ENCODE peak calls at places on chromosomes 4 and X, in ten cellular contexts. One of them, this sample, is unnamed.

GRCh38 chr4:186820371-186820990 is 96.8 kb upstream of the FAT1 start:
- DNase-seq in mesothelial cell of epicardium: peak
- DNase-seq in psoas muscle: peak
- DNase-seq in CD8-positive, alpha-beta T cell: no peak
- DNase-seq in vagina: no peak
- DNase-seq in esophagus squamous epithelium: no peak
- DNase-seq in GM20000: no peak
- DNase-seq in lower leg skin: no peak
- DNase-seq in body of pancreas: no peak
- DNase-seq in colonic mucosa: peak
- DNase-seq in this sample: no peak

GRCh38 chr4:96102541-96103018 is 262.7 kb downstream of the PDHA2 start:
- DNase-seq in GM20000: no peak
- DNase-seq in lower leg skin: no peak
- DNase-seq in CD8-positive, alpha-beta T cell: no peak
- DNase-seq in colonic mucosa: no peak
- DNase-seq in psoas muscle: no peak
- DNase-seq in esophagus squamous epithelium: no peak
- DNase-seq in vagina: no peak
- DNase-seq in mesothelial cell of epicardium: no peak
- DNase-seq in body of pancreas: no peak
- DNase-seq in this sample: no peak

GRCh38 chr4:41426523-41426922 is 111.4 kb upstream of the LIMCH1 start:
- DNase-seq in GM20000: no peak
- DNase-seq in body of pancreas: no peak
- DNase-seq in psoas muscle: no peak
- DNase-seq in vagina: no peak
- DNase-seq in lower leg skin: no peak
- DNase-seq in mesothelial cell of epicardium: no peak
- DNase-seq in CD8-positive, alpha-beta T cell: no peak
- DNase-seq in colonic mucosa: no peak
- DNase-seq in esophagus squamous epithelium: no peak
- DNase-seq in this sample: no peak

GRCh38 chrX:38985375-38985774 is 184.1 kb downstream of the MID1IP1 start:
- DNase-seq in colonic mucosa: no peak
- DNase-seq in psoas muscle: no peak
- DNase-seq in GM20000: peak
- DNase-seq in esophagus squamous epithelium: no peak
- DNase-seq in body of pancreas: no peak
- DNase-seq in mesothelial cell of epicardium: no peak
- DNase-seq in lower leg skin: no peak
- DNase-seq in CD8-positive, alpha-beta T cell: no peak
- DNase-seq in vagina: no peak
- DNase-seq in this sample: no peak

GRCh38 chr4:167359711-167360110 is 125.4 kb upstream of the SPOCK3 start:
- DNase-seq in psoas muscle: no peak
- DNase-seq in body of pancreas: no peak
- DNase-seq in CD8-positive, alpha-beta T cell: no peak
- DNase-seq in GM20000: no peak
- DNase-seq in colonic mucosa: no peak
- DNase-seq in mesothelial cell of epicardium: no peak
- DNase-seq in lower leg skin: no peak
- DNase-seq in esophagus squamous epithelium: no peak
- DNase-seq in vagina: no peak
- DNase-seq in this sample: no peak

GRCh38 chr4:90071289-90072235 is 55.6 kb upstream of the CCSER1 start:
- DNase-seq in GM20000: no peak
- DNase-seq in esophagus squamous epithelium: no peak
- DNase-seq in psoas muscle: no peak
- DNase-seq in lower leg skin: no peak
- DNase-seq in mesothelial cell of epicardium: no peak
- DNase-seq in CD8-positive, alpha-beta T cell: no peak
- DNase-seq in body of pancreas: no peak
- DNase-seq in colonic mucosa: no peak
- DNase-seq in vagina: no peak
- DNase-seq in this sample: no peak

GRCh38 chrX:69109706-69110635 is 55.3 kb downstream of the PJA1 start:
- DNase-seq in body of pancreas: no peak
- DNase-seq in lower leg skin: peak
- DNase-seq in psoas muscle: no peak
- DNase-seq in colonic mucosa: no peak
- DNase-seq in vagina: no peak
- DNase-seq in CD8-positive, alpha-beta T cell: no peak
- DNase-seq in esophagus squamous epithelium: no peak
- DNase-seq in mesothelial cell of epicardium: no peak
- DNase-seq in GM20000: no peak
- DNase-seq in this sample: no peak

GRCh38 chr4:112379306-112379705 is 82.1 kb downstream of the ALPK1 start:
- DNase-seq in GM20000: no peak
- DNase-seq in mesothelial cell of epicardium: no peak
- DNase-seq in lower leg skin: no peak
- DNase-seq in esophagus squamous epithelium: no peak
- DNase-seq in body of pancreas: no peak
- DNase-seq in vagina: no peak
- DNase-seq in CD8-positive, alpha-beta T cell: no peak
- DNase-seq in colonic mucosa: no peak
- DNase-seq in psoas muscle: no peak
- DNase-seq in this sample: no peak

GRCh38 chr4:54585321-54586000 is 72.3 kb upstream of the KIT start:
- DNase-seq in body of pancreas: no peak
- DNase-seq in GM20000: no peak
- DNase-seq in esophagus squamous epithelium: no peak
- DNase-seq in lower leg skin: no peak
- DNase-seq in mesothelial cell of epicardium: no peak
- DNase-seq in CD8-positive, alpha-beta T cell: no peak
- DNase-seq in vagina: no peak
- DNase-seq in colonic mucosa: no peak
- DNase-seq in psoas muscle: no peak
- DNase-seq in this sample: no peak

GRCh38 chr4:128596115-128596514 is 213.4 kb upstream of the JADE1 start:
- DNase-seq in colonic mucosa: no peak
- DNase-seq in esophagus squamous epithelium: no peak
- DNase-seq in lower leg skin: no peak
- DNase-seq in body of pancreas: peak
- DNase-seq in mesothelial cell of epicardium: no peak
- DNase-seq in psoas muscle: no peak
- DNase-seq in GM20000: no peak
- DNase-seq in vagina: no peak
- DNase-seq in CD8-positive, alpha-beta T cell: no peak
- DNase-seq in this sample: no peak

GRCh38 chr4:112853662-112854256 is 195.7 kb upstream of the ANK2 start:
- DNase-seq in esophagus squamous epithelium: no peak
- DNase-seq in lower leg skin: no peak
- DNase-seq in body of pancreas: no peak
- DNase-seq in vagina: no peak
- DNase-seq in mesothelial cell of epicardium: no peak
- DNase-seq in colonic mucosa: no peak
- DNase-seq in GM20000: no peak
- DNase-seq in CD8-positive, alpha-beta T cell: no peak
- DNase-seq in psoas muscle: no peak
- DNase-seq in this sample: no peak

GRCh38 chr4:164188236-164188635 is 565.7 kb upstream of the SMIM31 start:
- DNase-seq in mesothelial cell of epicardium: no peak
- DNase-seq in vagina: no peak
- DNase-seq in esophagus squamous epithelium: no peak
- DNase-seq in psoas muscle: no peak
- DNase-seq in CD8-positive, alpha-beta T cell: no peak
- DNase-seq in lower leg skin: no peak
- DNase-seq in colonic mucosa: no peak
- DNase-seq in GM20000: no peak
- DNase-seq in body of pancreas: no peak
- DNase-seq in this sample: no peak

GRCh38 chr4:130071746-130072145 is 975.8 kb downstream of the C4orf33 start:
- DNase-seq in mesothelial cell of epicardium: no peak
- DNase-seq in GM20000: no peak
- DNase-seq in CD8-positive, alpha-beta T cell: no peak
- DNase-seq in colonic mucosa: no peak
- DNase-seq in body of pancreas: no peak
- DNase-seq in vagina: no peak
- DNase-seq in esophagus squamous epithelium: no peak
- DNase-seq in psoas muscle: no peak
- DNase-seq in lower leg skin: no peak
- DNase-seq in this sample: no peak

GRCh38 chrX:97021680-97022079 is 138.0 kb downstream of the RPA4 start:
- DNase-seq in psoas muscle: no peak
- DNase-seq in body of pancreas: no peak
- DNase-seq in colonic mucosa: no peak
- DNase-seq in CD8-positive, alpha-beta T cell: no peak
- DNase-seq in mesothelial cell of epicardium: no peak
- DNase-seq in lower leg skin: no peak
- DNase-seq in GM20000: no peak
- DNase-seq in vagina: no peak
- DNase-seq in esophagus squamous epithelium: no peak
- DNase-seq in this sample: no peak

GRCh38 chr4:169051936-169052335 is 41.9 kb upstream of the CBR4 start:
- DNase-seq in vagina: no peak
- DNase-seq in mesothelial cell of epicardium: no peak
- DNase-seq in body of pancreas: peak
- DNase-seq in GM20000: no peak
- DNase-seq in colonic mucosa: no peak
- DNase-seq in lower leg skin: no peak
- DNase-seq in psoas muscle: no peak
- DNase-seq in CD8-positive, alpha-beta T cell: no peak
- DNase-seq in esophagus squamous epithelium: no peak
- DNase-seq in this sample: no peak

GRCh38 chr4:121304843-121305348 is 75.9 kb downstream of the QRFPR start:
- DNase-seq in CD8-positive, alpha-beta T cell: no peak
- DNase-seq in esophagus squamous epithelium: no peak
- DNase-seq in psoas muscle: no peak
- DNase-seq in lower leg skin: no peak
- DNase-seq in vagina: no peak
- DNase-seq in body of pancreas: no peak
- DNase-seq in GM20000: no peak
- DNase-seq in mesothelial cell of epicardium: no peak
- DNase-seq in colonic mucosa: peak
- DNase-seq in this sample: no peak

GRCh38 chrX:110454336-110454735 is 95.7 kb downstream of the RTL9 start:
- DNase-seq in lower leg skin: no peak
- DNase-seq in psoas muscle: no peak
- DNase-seq in vagina: no peak
- DNase-seq in body of pancreas: no peak
- DNase-seq in esophagus squamous epithelium: no peak
- DNase-seq in mesothelial cell of epicardium: no peak
- DNase-seq in GM20000: no peak
- DNase-seq in CD8-positive, alpha-beta T cell: no peak
- DNase-seq in colonic mucosa: no peak
- DNase-seq in this sample: no peak

GRCh38 chr4:80073362-80074008 is 456 bp upstream of the ANTXR2 start:
- DNase-seq in lower leg skin: no peak
- DNase-seq in GM20000: peak
- DNase-seq in vagina: no peak
- DNase-seq in colonic mucosa: no peak
- DNase-seq in body of pancreas: no peak
- DNase-seq in mesothelial cell of epicardium: no peak
- DNase-seq in psoas muscle: no peak
- DNase-seq in CD8-positive, alpha-beta T cell: peak
- DNase-seq in esophagus squamous epithelium: no peak
- DNase-seq in this sample: no peak

GRCh38 chr4:109169160-109169559 is 133.3 kb downstream of the COL25A1 start:
- DNase-seq in mesothelial cell of epicardium: no peak
- DNase-seq in body of pancreas: no peak
- DNase-seq in lower leg skin: no peak
- DNase-seq in GM20000: no peak
- DNase-seq in CD8-positive, alpha-beta T cell: no peak
- DNase-seq in psoas muscle: no peak
- DNase-seq in vagina: no peak
- DNase-seq in colonic mucosa: no peak
- DNase-seq in esophagus squamous epithelium: no peak
- DNase-seq in this sample: no peak
- TF ChIP-seq CTCF in mesothelial cell of epicardium: no peak
- TF ChIP-seq CTCF in body of pancreas: no peak
- TF ChIP-seq CTCF in lower leg skin: no peak
- TF ChIP-seq CTCF in GM20000: no peak
- TF ChIP-seq CTCF in CD8-positive, alpha-beta T cell: no peak
- TF ChIP-seq CTCF in psoas muscle: no peak
- TF ChIP-seq CTCF in vagina: no peak
- TF ChIP-seq CTCF in colonic mucosa: no peak
- TF ChIP-seq CTCF in esophagus squamous epithelium: no peak
- TF ChIP-seq CTCF in this sample: no peak

GRCh38 chr4:139582044-139582443 is 26.0 kb upstream of the SETD7 start:
- DNase-seq in body of pancreas: no peak
- DNase-seq in GM20000: no peak
- DNase-seq in psoas muscle: no peak
- DNase-seq in lower leg skin: no peak
- DNase-seq in mesothelial cell of epicardium: no peak
- DNase-seq in colonic mucosa: no peak
- DNase-seq in CD8-positive, alpha-beta T cell: no peak
- DNase-seq in vagina: no peak
- DNase-seq in esophagus squamous epithelium: no peak
- DNase-seq in this sample: no peak
- TF ChIP-seq CTCF in body of pancreas: no peak
- TF ChIP-seq CTCF in GM20000: no peak
- TF ChIP-seq CTCF in psoas muscle: no peak
- TF ChIP-seq CTCF in lower leg skin: no peak
- TF ChIP-seq CTCF in mesothelial cell of epicardium: no peak
- TF ChIP-seq CTCF in colonic mucosa: no peak
- TF ChIP-seq CTCF in CD8-positive, alpha-beta T cell: no peak
- TF ChIP-seq CTCF in vagina: no peak
- TF ChIP-seq CTCF in esophagus squamous epithelium: no peak
- TF ChIP-seq CTCF in this sample: peak

GRCh38 chr4:114598191-114599121 is at the start of gene UGT8:
- DNase-seq in colonic mucosa: peak
- DNase-seq in vagina: no peak
- DNase-seq in mesothelial cell of epicardium: peak
- DNase-seq in CD8-positive, alpha-beta T cell: no peak
- DNase-seq in GM20000: peak
- DNase-seq in lower leg skin: no peak
- DNase-seq in body of pancreas: peak
- DNase-seq in esophagus squamous epithelium: peak
- DNase-seq in psoas muscle: peak
- DNase-seq in this sample: no peak
- TF ChIP-seq CTCF in colonic mucosa: no peak
- TF ChIP-seq CTCF in vagina: no peak
- TF ChIP-seq CTCF in mesothelial cell of epicardium: no peak
- TF ChIP-seq CTCF in CD8-positive, alpha-beta T cell: no peak
- TF ChIP-seq CTCF in GM20000: no peak
- TF ChIP-seq CTCF in lower leg skin: no peak
- TF ChIP-seq CTCF in body of pancreas: no peak
- TF ChIP-seq CTCF in esophagus squamous epithelium: no peak
- TF ChIP-seq CTCF in psoas muscle: no peak
- TF ChIP-seq CTCF in this sample: no peak

DNA sequence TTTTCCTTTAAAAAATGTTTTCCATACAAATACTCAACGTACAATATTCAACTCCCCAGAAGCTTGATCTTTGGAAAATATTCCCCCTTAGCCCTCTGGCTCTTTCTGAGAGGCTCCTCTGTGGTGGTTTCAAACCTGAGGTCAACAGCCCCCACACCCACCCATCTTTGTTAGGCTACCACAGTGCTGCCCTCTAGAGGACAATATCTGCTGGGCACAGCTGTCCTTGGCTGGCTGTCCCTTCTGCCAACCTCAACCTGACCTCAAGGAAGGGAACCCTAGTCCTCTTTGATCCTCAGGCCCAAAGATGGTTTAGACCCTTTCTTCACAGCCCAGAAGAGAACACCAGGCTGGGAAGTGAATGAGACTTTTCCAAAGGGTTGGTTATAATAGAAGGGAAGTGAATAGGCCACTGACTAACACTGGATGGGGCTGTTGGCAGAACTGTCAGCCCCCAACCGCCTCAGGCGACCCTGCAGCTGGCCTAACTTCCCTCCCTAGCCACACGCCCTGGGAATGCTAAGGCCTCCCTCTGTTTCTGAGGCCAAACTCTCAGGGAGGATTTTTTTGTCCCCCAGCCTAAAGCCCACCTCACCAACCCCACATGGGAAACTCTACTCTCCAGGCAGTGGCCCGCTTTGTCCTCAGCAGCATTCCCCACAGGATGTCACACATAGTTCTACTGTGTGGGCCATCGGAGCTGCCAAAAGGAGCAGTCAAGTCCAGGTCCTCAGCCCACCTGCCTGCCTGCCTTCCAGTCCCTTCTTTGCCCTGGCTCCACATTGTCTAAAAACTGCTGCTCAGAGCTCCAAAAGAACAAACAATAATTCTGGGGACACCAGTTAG is 34.3 kb downstream of the NYX start:
- DNase-seq in body of pancreas: no peak
- DNase-seq in mesothelial cell of epicardium: no peak
- DNase-seq in psoas muscle: no peak
- DNase-seq in CD8-positive, alpha-beta T cell: no peak
- DNase-seq in lower leg skin: no peak
- DNase-seq in esophagus squamous epithelium: no peak
- DNase-seq in GM20000: peak
- DNase-seq in vagina: no peak
- DNase-seq in colonic mucosa: no peak
- DNase-seq in this sample: no peak
- TF ChIP-seq CTCF in body of pancreas: no peak
- TF ChIP-seq CTCF in mesothelial cell of epicardium: no peak
- TF ChIP-seq CTCF in psoas muscle: peak
- TF ChIP-seq CTCF in CD8-positive, alpha-beta T cell: no peak
- TF ChIP-seq CTCF in lower leg skin: no peak
- TF ChIP-seq CTCF in esophagus squamous epithelium: no peak
- TF ChIP-seq CTCF in GM20000: no peak
- TF ChIP-seq CTCF in vagina: no peak
- TF ChIP-seq CTCF in colonic mucosa: peak
- TF ChIP-seq CTCF in this sample: no peak

This sample was measured in D721Med.